ENCODE peak calls at places on chromosomes 16 and 17, in six cellular contexts. U is body of pancreas, J is lower lobe of right lung, O is tibial artery, H is ovary, G is HL-60. N is an unnamed sample.

GRCh38 chr17:63041722-63042121 is 75.7 kb downstream of the TANC2 start:
- DNase-seq in G (no peak), U (no peak), J (no peak), H (no peak), O (no peak), N (no peak)

GRCh38 chr16:85350973-85351372 is 238.7 kb upstream of the CIBAR2 start:
- DNase-seq in G (no peak), J (peak), U (peak), O (peak), H (peak), N (peak)

GRCh38 chr16:2963611-2964415 is at the start of gene KREMEN2:
- DNase-seq in U (no peak), O (no peak), J (peak), G (peak), H (peak), N (no peak)

GRCh38 chr16:4693956-4694663 is 748 bp downstream of the NUDT16L1 start:
- DNase-seq in G (no peak), H (peak), O (no peak), U (peak), J (peak), N (peak)

GRCh38 chr16:26951950-26952349 is 114.8 kb upstream of the C16orf82 start:
- DNase-seq in H (no peak), J (no peak), G (no peak), O (no peak), U (no peak), N (no peak)

GRCh38 chr16:46607529-46607928 is 13.7 kb downstream of the SHCBP1 start:
- DNase-seq in G (no peak), H (no peak), J (no peak), O (no peak), U (no peak), N (no peak)

GRCh38 chr16:21663889-21664647 is at the start of gene OTOA:
- DNase-seq in O (no peak), U (no peak), G (no peak), H (no peak), J (no peak), N (no peak)

GRCh38 chr17:27513849-27514248 is 57.6 kb downstream of the KSR1 start:
- DNase-seq in J (no peak), O (no peak), G (no peak), H (no peak), U (no peak), N (no peak)

GRCh38 chr17:57577751-57578607 is 167.1 kb downstream of the CCDC182 start:
- DNase-seq in O (peak), H (peak), G (peak), J (no peak), U (no peak), N (no peak)

GRCh38 chr17:6551909-6552768 is 4.2 kb downstream of the PITPNM3 start:
- DNase-seq in H (peak), O (no peak), J (peak), G (no peak), U (peak), N (peak)

GRCh38 chr16:87754535-87754934 is 11.3 kb downstream of the KLHDC4 start:
- DNase-seq in O (no peak), G (no peak), H (no peak), J (no peak), U (no peak), N (no peak)

GRCh38 chr16:2816751-2817495 is at the start of gene PRSS21:
- DNase-seq in U (no peak), J (peak), O (no peak), G (no peak), H (no peak), N (peak)

GRCh38 chr16:14528306-14528948 is 101.6 kb downstream of the PARN start:
- DNase-seq in H (no peak), G (no peak), O (no peak), J (no peak), U (no peak), N (no peak)

GRCh38 chr17:50185724-50186545 is 15.5 kb downstream of the COL1A1 start:
- DNase-seq in O (no peak), J (no peak), G (no peak), U (no peak), H (no peak), N (no peak)

GRCh38 chr17:51142597-51142996 is 10.8 kb upstream of the NME1 start:
- DNase-seq in H (no peak), J (no peak), U (no peak), O (no peak), G (no peak), N (no peak)

GRCh38 chr17:72715906-72716572 is 376.4 kb downstream of the SLC39A11 start:
- DNase-seq in O (no peak), H (no peak), J (no peak), G (no peak), U (peak), N (no peak)

GRCh38 chr16:25606069-25606468 is 85.7 kb upstream of the HS3ST4 start:
- DNase-seq in U (no peak), G (no peak), H (no peak), O (no peak), J (no peak), N (no peak)

GRCh38 chr17:74569392-74570003 is 2.2 kb upstream of the CD300H start:
- DNase-seq in O (peak), G (peak), U (peak), H (no peak), J (peak), N (no peak)

GRCh38 chr17:32627233-32628008 is 140.6 kb downstream of the CDK5R1 start:
- DNase-seq in G (no peak), J (no peak), U (peak), H (peak), O (no peak), N (no peak)

GRCh38 chr16:66588981-66589713 is 9.9 kb downstream of the CMTM2 start:
- DNase-seq in J (peak), U (no peak), G (peak), O (peak), H (no peak), N (peak)

GRCh38 chr17:60161598-60162330 is 12.0 kb downstream of the CA4 start:
- DNase-seq in J (peak), H (no peak), G (peak), O (no peak), U (peak), N (peak)

GRCh38 chr16:81478876-81479496 is 34.4 kb downstream of the CMIP start:
- DNase-seq in H (no peak), J (peak), G (peak), U (peak), O (peak), N (no peak)

GRCh38 chr16:51762081-51762995 is 611.3 kb upstream of the SALL1 start:
- DNase-seq in O (peak), H (peak), J (peak), G (peak), U (peak), N (peak)

GRCh38 chr17:75752405-75753192 is 12.4 kb downstream of the GALK1 start:
- DNase-seq in G (no peak), O (no peak), H (no peak), U (no peak), J (no peak), N (no peak)

GRCh38 chr17:62670202-62670821 is 42.8 kb downstream of the MRC2 start:
- DNase-seq in O (no peak), H (peak), J (peak), U (no peak), G (no peak), N (no peak)

GRCh38 chr17:39208893-39209292 is 8.8 kb downstream of the RPL19 start:
- DNase-seq in G (peak), J (peak), U (no peak), O (peak), H (no peak), N (peak)

GRCh38 chr16:72372082-72372615 is 200.2 kb upstream of the PMFBP1 start:
- DNase-seq in H (no peak), G (no peak), J (no peak), O (no peak), U (no peak), N (no peak)

GRCh38 chr17:76543482-76544122 is 3.8 kb downstream of the PRCD start:
- DNase-seq in J (no peak), H (no peak), U (no peak), O (no peak), G (no peak), N (no peak)

GRCh38 chr17:61389670-61390478 is 9.8 kb upstream of the TBX2 start:
- DNase-seq in J (no peak), H (no peak), G (peak), U (peak), O (no peak), N (peak)

GRCh38 chr17:61862975-61863800 is at the start of gene BRIP1:
- DNase-seq in J (peak), H (peak), O (peak), G (peak), U (peak), N (peak)

GRCh38 chr17:57708401-57708800 is 36.7 kb downstream of the CCDC182 start:
- DNase-seq in H (no peak), J (no peak), G (no peak), O (no peak), U (no peak), N (no peak)

GRCh38 chr17:72421128-72422092 is 300.6 kb downstream of the SOX9 start:
- DNase-seq in H (no peak), G (no peak), O (no peak), U (peak), J (no peak), N (no peak)

GRCh38 chr17:62064029-62064790 is 868 bp downstream of the MED13 start:
- DNase-seq in H (no peak), J (no peak), U (no peak), O (no peak), G (no peak), N (no peak)

GRCh38 chr16:12458591-12459400 is 344.9 kb downstream of the CPPED1 start:
- DNase-seq in O (no peak), H (no peak), J (peak), U (no peak), G (peak), N (peak)

GRCh38 chr16:54280751-54281150 is 5.8 kb downstream of the IRX3 start:
- DNase-seq in U (no peak), H (no peak), G (no peak), J (no peak), O (no peak), N (no peak)

GRCh38 chr16:23496826-23497542 is 13.3 kb downstream of the GGA2 start:
- DNase-seq in O (peak), U (peak), G (no peak), J (no peak), H (no peak), N (peak)

GRCh38 chr16:70152578-70153302 is 20.8 kb upstream of the CLEC18C start:
- DNase-seq in O (no peak), G (no peak), H (no peak), U (no peak), J (no peak), N (no peak)

GRCh38 chr17:79306688-79307323 is 232.2 kb downstream of the ENGASE start:
- DNase-seq in H (no peak), O (no peak), J (no peak), U (peak), G (no peak), N (peak)

GRCh38 chr16:3902731-3903130 is 22.2 kb upstream of the CREBBP start:
- DNase-seq in J (peak), O (no peak), H (no peak), U (no peak), G (no peak), N (peak)

GRCh38 chr17:44086364-44087311 is 16.1 kb downstream of the G6PC3 start:
- DNase-seq in H (peak), O (no peak), U (no peak), G (no peak), J (no peak), N (no peak)

DNA sequence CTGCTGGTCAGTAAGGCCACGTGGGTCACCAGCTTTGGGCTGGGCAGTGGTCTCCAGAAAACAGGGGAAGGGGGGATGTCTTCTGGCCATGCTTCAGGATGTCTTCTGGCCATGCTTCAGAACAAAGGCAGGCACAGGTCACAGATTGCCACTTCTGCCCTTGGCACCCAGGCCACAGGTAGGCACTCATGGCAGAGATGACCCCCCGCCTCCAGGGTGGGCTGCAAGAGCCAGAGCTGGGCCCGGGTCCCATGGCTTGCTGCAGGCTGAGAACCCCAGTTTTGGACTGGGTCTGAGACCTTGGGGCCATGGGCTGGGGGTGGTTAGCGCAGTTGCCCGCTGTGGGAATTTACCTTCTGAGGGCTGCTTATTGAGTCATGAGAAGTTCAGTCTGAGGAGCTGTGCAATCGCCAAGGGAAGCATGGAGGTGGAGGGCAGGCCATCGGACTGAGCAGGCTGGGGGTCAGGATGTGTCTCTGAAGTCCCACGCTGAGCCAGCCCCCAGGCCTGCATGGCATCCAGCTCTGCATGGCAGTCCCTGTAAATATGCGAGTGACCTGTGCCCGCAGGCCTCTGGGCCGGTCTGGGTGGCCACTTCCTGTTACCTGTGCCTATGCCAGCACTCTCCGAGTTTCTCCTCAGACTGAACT is 1.6 kb downstream of the ANKRD13B start:
- DNase-seq in J (peak), U (no peak), G (no peak), O (no peak), H (no peak), N (peak)
- TF ChIP-seq CTCF in J (no peak), U (no peak), G (no peak), O (no peak), H (no peak), N (no peak)

GRCh38 chr17:69870091-69870530 is 204.9 kb upstream of the KCNJ16 start:
- DNase-seq in H (no peak), J (no peak), O (no peak), U (no peak), G (no peak), N (no peak)

GRCh38 chr17:69871318-69871717 is 203.7 kb upstream of the KCNJ16 start:
- DNase-seq in O (no peak), G (no peak), J (no peak), U (no peak), H (no peak), N (no peak)

GRCh38 chr17:69874220-69874670 is 200.8 kb upstream of the KCNJ16 start:
- DNase-seq in O (no peak), J (no peak), H (no peak), U (no peak), G (no peak), N (no peak)

GRCh38 chr17:69870751-69871199 is 204.2 kb upstream of the KCNJ16 start:
- DNase-seq in H (no peak), G (no peak), O (no peak), J (no peak), U (no peak), N (no peak)

DNA sequence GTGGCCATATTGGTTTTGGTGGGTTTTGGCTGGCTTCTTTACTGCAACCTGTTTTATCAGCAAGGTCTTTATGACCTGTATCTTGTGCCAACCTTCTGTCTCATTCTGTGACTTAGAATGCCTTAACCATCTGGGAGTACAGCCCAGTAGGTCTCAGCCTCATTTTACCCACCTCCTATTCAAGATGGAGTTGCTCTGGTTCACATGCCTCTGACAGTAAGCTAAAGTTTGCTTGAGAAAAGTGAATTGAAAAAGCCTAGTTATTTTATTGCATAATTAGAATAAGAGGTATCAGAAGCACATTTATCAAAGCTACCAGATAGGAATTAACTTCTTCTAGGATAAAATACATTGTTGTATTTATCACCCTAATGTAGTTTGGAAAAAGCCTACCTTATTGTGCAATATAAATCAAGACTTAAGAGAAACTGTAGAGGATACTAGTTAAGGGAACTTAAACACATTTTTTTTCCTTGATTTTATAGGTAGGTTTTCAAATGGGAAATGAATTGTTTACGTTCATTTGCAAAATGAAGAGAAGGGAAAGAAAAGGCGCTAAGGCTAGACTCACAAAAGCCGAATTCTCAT is 202.3 kb upstream of the KCNJ16 start:
- DNase-seq in J (no peak), O (no peak), H (no peak), U (no peak), G (no peak), N (no peak)
- H3K27ac ChIP-seq in J (no peak), O (no peak), H (no peak), U (no peak), G (no peak), N (no peak)

DNA sequence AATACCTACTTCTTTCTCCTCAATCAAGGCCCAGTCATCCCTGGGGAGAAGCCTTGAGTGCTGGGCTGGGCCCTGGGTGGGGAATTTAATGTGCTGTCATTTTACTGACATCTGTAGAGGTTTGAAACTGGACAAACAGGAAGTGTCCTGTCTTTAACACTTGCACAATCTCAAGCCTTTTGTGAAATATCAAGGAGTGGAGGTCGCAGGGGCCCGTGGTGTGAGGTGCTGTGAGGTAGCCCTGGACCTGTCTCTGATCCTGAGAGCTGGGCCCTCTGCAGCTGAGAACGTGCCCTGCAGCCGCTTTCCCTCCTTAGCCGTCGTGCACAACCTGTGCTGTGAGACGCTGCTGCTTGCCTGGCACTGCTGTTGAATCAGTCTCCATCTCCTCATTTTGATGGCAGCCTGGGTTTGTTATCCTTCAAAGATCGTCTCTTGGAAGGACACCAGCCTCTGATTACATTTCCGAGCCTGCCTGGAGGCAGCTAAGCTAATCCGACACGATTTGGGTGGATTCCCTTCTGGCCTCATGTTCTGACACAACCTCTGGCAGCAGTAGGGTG is 29.9 kb downstream of the SMARCE1 start:
- DNase-seq in H (no peak), O (peak), U (no peak), J (no peak), G (no peak), N (no peak)
- TF ChIP-seq CTCF in H (no peak), O (no peak), U (no peak), J (no peak), G (no peak), N (no peak)

DNA sequence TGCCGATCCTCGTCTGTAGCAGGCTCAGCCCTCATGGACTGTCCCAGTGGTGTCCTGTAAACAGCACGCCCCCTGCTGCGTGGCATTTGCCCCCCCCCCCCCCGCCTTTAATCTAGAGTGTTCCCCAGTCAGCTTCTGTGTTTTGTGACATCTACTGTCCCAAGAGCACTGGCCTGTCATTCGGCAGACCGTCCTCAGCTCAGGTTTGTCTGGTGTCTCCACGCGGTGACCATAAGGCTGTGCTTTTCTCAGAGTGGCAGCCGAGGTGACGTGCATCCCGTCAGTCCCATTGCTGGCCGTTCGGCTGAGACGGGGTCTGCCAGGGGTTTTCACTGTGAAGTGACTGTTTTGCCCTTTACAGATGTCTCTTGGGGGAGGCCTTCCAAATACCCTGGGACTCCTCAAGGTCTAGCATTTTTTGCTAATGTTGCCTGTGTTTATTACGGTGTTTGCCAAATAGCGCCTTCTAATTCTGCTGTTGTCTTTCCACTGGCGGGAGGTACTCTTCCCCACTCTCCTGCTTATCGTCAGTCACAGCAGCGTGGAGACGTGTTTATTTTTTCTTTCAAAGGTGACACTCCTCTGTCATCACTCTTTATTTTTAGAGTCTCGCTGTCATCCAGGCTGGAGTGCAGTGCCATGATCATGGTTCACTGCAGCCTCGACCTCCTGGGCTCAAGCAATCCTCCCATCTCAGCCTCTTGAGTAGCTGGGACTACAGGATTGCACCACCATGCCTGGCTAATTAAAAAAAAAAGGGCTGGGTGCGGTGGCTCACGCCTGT is 5.7 kb upstream of the MRPL12 start:
- DNase-seq in H (no peak), J (no peak), G (no peak), O (no peak), U (no peak), N (no peak)
- H3K27ac ChIP-seq in H (no peak), J (no peak), G (no peak), O (no peak), U (no peak), N (no peak)

N was measured in upper lobe of right lung.